ENCODE peak calls at places on chromosome 22, in eight cellular contexts. P is pulmonary artery endothelial cell; X is AG08395; S is GM19239; K is endothelial cell; W is GM03348; J is effector CD4-positive, alpha-beta T cell; L is EL. F is an unnamed sample.

GRCh38 chr22:24068377-24068680 is 57.2 kb downstream of the CABIN1 start:
- DNase-seq in P (no peak), X (no peak), S (no peak), K (no peak), W (no peak), J (no peak), L (no peak), F (no peak)

GRCh38 chr22:46043816-46044717 is 67.1 kb upstream of the WNT7B start:
- DNase-seq in P (no peak), X (no peak), S (no peak), K (no peak), W (peak; percentile 42), J (no peak), L (peak; percentile 34), F (no peak)

GRCh38 chr22:39920134-39920743 is 19.4 kb downstream of the GRAP2 start:
- DNase-seq in P (no peak), X (no peak), S (no peak), K (no peak), W (no peak), J (peak; percentile 45), L (no peak), F (no peak)

GRCh38 chr22:44583854-44584253 is 85.8 kb upstream of the RTL6 start:
- DNase-seq in P (no peak), X (no peak), S (no peak), K (no peak), W (no peak), J (no peak), L (no peak), F (no peak)

GRCh38 chr22:42862045-42862734 is 5.1 kb upstream of the ARFGAP3 start:
- DNase-seq in P (no peak), X (no peak), S (no peak), K (no peak), W (no peak), J (no peak), L (peak; percentile 56), F (peak; percentile 25)

GRCh38 chr22:35638408-35638807 is 9.8 kb upstream of the APOL6 start:
- DNase-seq in P (no peak), X (peak; percentile 95), S (no peak), K (no peak), W (peak; percentile 93), J (no peak), L (peak; percentile 85), F (peak; percentile 95)

GRCh38 chr22:43670545-43670944 is 141.6 kb downstream of the EFCAB6 start:
- DNase-seq in P (no peak), X (no peak), S (no peak), K (no peak), W (no peak), J (no peak), L (no peak), F (no peak)

GRCh38 chr22:41910599-41911291 is 4.1 kb downstream of the SHISA8 start:
- DNase-seq in P (no peak), X (peak; percentile 56), S (no peak), K (peak; percentile 21), W (peak; percentile 74), J (no peak), L (peak; percentile 44), F (peak; percentile 8)

GRCh38 chr22:29003975-29004646 is 57.5 kb downstream of the C22orf31 start:
- DNase-seq in P (no peak), X (no peak), S (no peak), K (peak; percentile 20), W (no peak), J (no peak), L (no peak), F (no peak)

GRCh38 chr22:26796785-26797184 is 139.4 kb downstream of the MIAT start:
- DNase-seq in P (no peak), X (no peak), S (no peak), K (no peak), W (no peak), J (no peak), L (no peak), F (no peak)

GRCh38 chr22:38720350-38720749 is 14.6 kb downstream of the GTPBP1 start:
- DNase-seq in P (no peak), X (no peak), S (no peak), K (no peak), W (no peak), J (no peak), L (no peak), F (no peak)

GRCh38 chr22:50184004-50184461 is 1.7 kb upstream of the TRABD start:
- DNase-seq in P (no peak), X (peak; percentile 67), S (no peak), K (no peak), W (peak; percentile 78), J (no peak), L (peak; percentile 73), F (peak; percentile 65)

GRCh38 chr22:25213221-25213620 is 6.2 kb upstream of the CRYBB2 start:
- DNase-seq in P (no peak), X (no peak), S (no peak), K (no peak), W (no peak), J (no peak), L (no peak), F (no peak)

GRCh38 chr22:46054091-46054877 is 77.3 kb upstream of the WNT7B start:
- DNase-seq in P (no peak), X (peak; percentile 91), S (no peak), K (no peak), W (peak; percentile 89), J (no peak), L (peak; percentile 81), F (peak; percentile 88)

GRCh38 chr22:21043856-21044535 is 1.8 kb upstream of the LRRC74B start:
- DNase-seq in P (no peak), X (no peak), S (no peak), K (no peak), W (no peak), J (no peak), L (no peak), F (no peak)

GRCh38 chr22:37563153-37564081 is 3.1 kb downstream of the CDC42EP1 start:
- DNase-seq in P (peak; percentile 84), X (peak; percentile 96), S (no peak), K (no peak), W (peak; percentile 94), J (no peak), L (peak; percentile 98), F (peak; percentile 94)

GRCh38 chr22:36374603-36375024 is 13.2 kb downstream of the MYH9 start:
- DNase-seq in P (no peak), X (no peak), S (no peak), K (no peak), W (no peak), J (peak; percentile 54), L (peak; percentile 76), F (no peak)

GRCh38 chr22:47322854-47323253 is 560.4 kb downstream of the TBC1D22A start:
- DNase-seq in P (no peak), X (no peak), S (no peak), K (no peak), W (no peak), J (no peak), L (no peak), F (no peak)

GRCh38 chr22:39915295-39915726 is 14.4 kb downstream of the GRAP2 start:
- DNase-seq in P (no peak), X (no peak), S (no peak), K (no peak), W (no peak), J (no peak), L (no peak), F (no peak)

GRCh38 chr22:45575607-45576272 is 73.1 kb downstream of the FBLN1 start:
- DNase-seq in P (no peak), X (no peak), S (no peak), K (no peak), W (no peak), J (no peak), L (no peak), F (no peak)

GRCh38 chr22:29581799-29582198 is 886 bp upstream of the NIPSNAP1 start:
- DNase-seq in P (no peak), X (no peak), S (no peak), K (no peak), W (no peak), J (no peak), L (no peak), F (no peak)

GRCh38 chr22:36027579-36027959 is 1.1 kb downstream of the RBFOX2 start:
- DNase-seq in P (no peak), X (no peak), S (no peak), K (no peak), W (peak; percentile 24), J (no peak), L (peak; percentile 47), F (no peak)

GRCh38 chr22:39743955-39744752 is 149.4 kb downstream of the ENTHD1 start:
- DNase-seq in P (no peak), X (no peak), S (no peak), K (no peak), W (no peak), J (no peak), L (no peak), F (no peak)

GRCh38 chr22:44889233-44889878 is 120.4 kb downstream of the PHF21B start:
- DNase-seq in P (no peak), X (no peak), S (no peak), K (no peak), W (peak; percentile 16), J (no peak), L (peak; percentile 13), F (no peak)

F was measured in AG10803.